ENCODE peak calls at places on chromosomes 6 and 20, in eight cellular contexts. N is HL-60, H is AG09319, R is body of pancreas, G is endodermal cell, B is left ventricle myocardium inferior, W is H9, O is AG10803. P is an unnamed sample.

GRCh38 chr6:79546186-79546585 is 9.0 kb upstream of the LCA5 start:
- DNase-seq in N (no peak), H (no peak), R (no peak), G (no peak), B (no peak), W (no peak), O (peak), P (no peak)

GRCh38 chr20:25277941-25278521 is 30.1 kb downstream of the PYGB start:
- DNase-seq in N (no peak), H (no peak), R (peak), G (no peak), B (peak), W (no peak), O (no peak), P (peak)

GRCh38 chr6:28683945-28684538 is 158.4 kb downstream of the GPX5 start:
- DNase-seq in N (no peak), H (peak), R (no peak), G (peak), B (no peak), W (peak), O (peak), P (no peak)

GRCh38 chr6:111552241-111552744 is 53.4 kb downstream of the TRAF3IP2 start:
- DNase-seq in N (no peak), H (peak), R (peak), G (peak), B (peak), W (peak), O (peak), P (no peak)

GRCh38 chr6:156762547-156762946 is 14.6 kb upstream of the ARID1B start:
- DNase-seq in N (no peak), H (no peak), R (no peak), G (no peak), B (no peak), W (no peak), O (no peak), P (no peak)

GRCh38 chr20:36663026-36663425 is 17.0 kb upstream of the SLA2 start:
- DNase-seq in N (peak), H (no peak), R (no peak), G (no peak), B (no peak), W (no peak), O (no peak), P (no peak)

GRCh38 chr20:57397004-57397692 is 6.0 kb downstream of the RBM38 start:
- DNase-seq in N (no peak), H (no peak), R (no peak), G (no peak), B (peak), W (no peak), O (no peak), P (no peak)

GRCh38 chr20:57124346-57124745 is 142.1 kb downstream of the BMP7 start:
- DNase-seq in N (no peak), H (no peak), R (no peak), G (no peak), B (no peak), W (no peak), O (no peak), P (no peak)

GRCh38 chr20:37919389-37920040 is 16.6 kb downstream of the VSTM2L start:
- DNase-seq in N (no peak), H (no peak), R (no peak), G (no peak), B (no peak), W (no peak), O (no peak), P (no peak)

GRCh38 chr20:3686867-3687321 is 5.1 kb upstream of the ADAM33 start:
- DNase-seq in N (no peak), H (peak), R (peak), G (no peak), B (peak), W (no peak), O (peak), P (no peak)

GRCh38 chr6:166168616-166169548 is 1.2 kb upstream of the TBXT start:
- DNase-seq in N (no peak), H (no peak), R (no peak), G (peak), B (no peak), W (no peak), O (no peak), P (no peak)

GRCh38 chr6:127022297-127022696 is 96.2 kb upstream of the RSPO3 start:
- DNase-seq in N (no peak), H (peak), R (peak), G (no peak), B (no peak), W (no peak), O (peak), P (no peak)

GRCh38 chr20:37758332-37758731 is 64.5 kb downstream of the CTNNBL1 start:
- DNase-seq in N (no peak), H (no peak), R (no peak), G (peak), B (peak), W (peak), O (no peak), P (no peak)

GRCh38 chr6:36443951-36444428 is 1.2 kb downstream of the KCTD20 start:
- DNase-seq in N (no peak), H (no peak), R (no peak), G (peak), B (no peak), W (peak), O (no peak), P (no peak)

GRCh38 chr20:1844723-1845523 is 50.3 kb upstream of the SIRPA start:
- DNase-seq in N (peak), H (peak), R (no peak), G (no peak), B (peak), W (no peak), O (peak), P (peak)

GRCh38 chr6:26258199-26258977 is 106.6 kb upstream of the BTN3A2 start:
- DNase-seq in N (no peak), H (no peak), R (no peak), G (no peak), B (no peak), W (no peak), O (no peak), P (no peak)
- TF ChIP-seq CTCF in N (no peak), H (no peak), R (no peak), G (peak), B (no peak), W (peak), O (peak), P (peak)

GRCh38 chr6:112560651-112561050 is 213.5 kb downstream of the RFPL4B start:
- DNase-seq in N (no peak), H (no peak), R (no peak), G (no peak), B (no peak), W (no peak), O (no peak), P (no peak)
- TF ChIP-seq CTCF in N (no peak), H (no peak), R (peak), G (peak), B (no peak), W (peak), O (no peak), P (no peak)

DNA sequence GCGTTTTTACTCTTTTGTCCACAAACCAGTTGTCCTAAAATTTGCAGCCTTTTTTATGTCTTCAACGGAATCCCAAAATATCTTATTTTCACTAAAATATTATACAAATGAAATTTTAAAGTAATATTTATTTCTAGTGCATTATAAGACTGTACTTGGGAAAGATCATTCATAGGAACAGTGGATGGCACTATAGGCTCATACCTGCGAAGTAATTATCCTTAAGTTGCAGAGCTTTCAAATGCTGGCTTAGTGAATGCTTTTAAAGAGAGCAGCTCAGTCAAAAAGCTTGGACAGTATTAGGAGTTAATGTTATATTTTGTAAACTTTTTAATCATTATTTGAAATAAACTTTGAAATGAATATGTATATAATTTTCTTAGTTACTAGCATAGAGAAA is 254.9 kb downstream of the CDKAL1 start:
- DNase-seq in N (no peak), H (peak), R (no peak), G (no peak), B (no peak), W (no peak), O (peak), P (no peak)
- TF ChIP-seq CTCF in N (no peak), H (peak), R (peak), G (peak), B (peak), W (peak), O (peak), P (no peak)

GRCh38 chr20:45322952-45323383 is 14.9 kb upstream of the MATN4 start:
- DNase-seq in N (peak), H (no peak), R (peak), G (no peak), B (peak), W (no peak), O (peak), P (peak)
- TF ChIP-seq CTCF in N (peak), H (no peak), R (peak), G (peak), B (peak), W (peak), O (peak), P (peak)

GRCh38 chr6:74073896-74074295 is 377.9 kb downstream of the CD109 start:
- DNase-seq in N (no peak), H (no peak), R (no peak), G (no peak), B (no peak), W (no peak), O (peak), P (no peak)
- TF ChIP-seq CTCF in N (no peak), H (no peak), R (no peak), G (no peak), B (no peak), W (no peak), O (no peak), P (no peak)

GRCh38 chr6:63441266-63441956 is 121.6 kb upstream of the LGSN start:
- DNase-seq in N (no peak), H (no peak), R (no peak), G (peak), B (no peak), W (peak), O (no peak), P (no peak)
- TF ChIP-seq CTCF in N (no peak), H (no peak), R (no peak), G (no peak), B (no peak), W (peak), O (no peak), P (no peak)

DNA sequence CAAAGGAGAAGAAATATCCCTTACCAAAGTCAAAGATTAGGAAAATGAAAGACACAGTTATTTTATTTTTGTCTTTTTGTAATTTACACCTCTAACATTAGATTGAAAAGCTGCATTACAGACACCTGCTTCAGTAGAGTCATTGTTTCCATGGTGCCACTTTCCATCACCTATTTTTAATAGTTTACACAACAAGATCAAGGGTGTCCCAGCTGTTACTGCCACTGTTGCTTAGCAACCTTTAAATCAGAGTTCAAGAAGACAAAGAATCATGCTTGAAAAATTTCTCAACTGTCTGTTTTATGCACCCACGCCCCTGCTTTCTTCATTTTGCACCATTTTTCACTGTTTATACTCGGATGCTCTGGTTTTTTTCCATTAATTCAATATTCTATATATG is 668.2 kb upstream of the GJE1 start:
- DNase-seq in N (no peak), H (no peak), R (no peak), G (no peak), B (no peak), W (no peak), O (peak), P (no peak)
- TF ChIP-seq CTCF in N (no peak), H (no peak), R (no peak), G (no peak), B (no peak), W (no peak), O (no peak), P (no peak)

GRCh38 chr6:25472314-25472713 is 179.7 kb upstream of the SCGN start:
- DNase-seq in N (no peak), H (no peak), R (no peak), G (no peak), B (no peak), W (no peak), O (no peak), P (no peak)
- TF ChIP-seq CTCF in N (no peak), H (no peak), R (no peak), G (peak), B (peak), W (peak), O (peak), P (peak)

GRCh38 chr6:1795923-1796322 is 186.2 kb downstream of the FOXC1 start:
- DNase-seq in N (no peak), H (no peak), R (no peak), G (no peak), B (no peak), W (no peak), O (no peak), P (no peak)

GRCh38 chr6:1798303-1798964 is 188.7 kb downstream of the FOXC1 start:
- DNase-seq in N (no peak), H (no peak), R (no peak), G (no peak), B (no peak), W (no peak), O (no peak), P (no peak)

GRCh38 chr6:1797801-1798200 is 188.1 kb downstream of the FOXC1 start:
- DNase-seq in N (no peak), H (no peak), R (no peak), G (no peak), B (no peak), W (no peak), O (peak), P (no peak)

GRCh38 chr6:1798965-1799325 is 189.2 kb downstream of the FOXC1 start:
- DNase-seq in N (no peak), H (no peak), R (peak), G (no peak), B (no peak), W (no peak), O (no peak), P (no peak)

DNA sequence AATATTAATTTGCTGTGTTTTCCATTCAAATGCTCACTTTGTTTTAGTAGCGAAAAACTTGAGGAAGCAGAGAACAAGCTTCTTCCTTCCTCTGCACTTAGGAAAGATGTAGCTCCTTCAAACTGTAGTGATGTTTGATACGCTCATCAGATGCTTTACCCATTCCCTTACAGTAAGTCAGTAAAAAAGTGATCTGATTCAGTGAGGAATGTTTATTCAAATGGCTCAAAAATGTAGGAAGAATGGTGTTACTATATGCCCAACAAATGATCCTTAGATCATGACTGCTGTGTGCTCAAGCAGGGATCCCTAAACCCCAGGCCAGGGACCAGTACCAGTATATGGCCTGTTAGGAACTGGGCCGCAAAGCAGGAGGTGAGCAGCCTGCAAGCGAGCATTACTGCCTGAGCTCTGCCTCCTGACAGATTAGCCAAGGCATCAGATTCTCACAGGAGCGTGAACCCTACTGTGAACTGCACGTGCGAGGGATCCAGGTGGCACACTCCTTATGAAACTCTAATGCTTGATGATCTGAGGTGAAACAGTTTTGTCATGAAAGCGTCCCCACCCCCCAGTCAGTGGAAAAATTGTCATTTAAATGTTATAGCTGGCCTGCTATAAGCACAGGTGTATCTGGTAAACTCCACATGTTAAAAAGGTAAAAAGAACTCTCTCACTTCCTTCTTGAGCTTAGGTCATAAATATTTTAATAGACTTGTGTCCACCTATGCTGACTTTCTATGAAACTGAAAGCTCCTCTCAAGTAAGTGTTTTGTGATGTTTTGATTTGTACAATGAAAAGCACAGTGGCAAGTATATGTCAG is 187.2 kb downstream of the FOXC1 start:
- DNase-seq in N (no peak), H (no peak), R (peak), G (no peak), B (no peak), W (no peak), O (peak), P (no peak)
- TF ChIP-seq CTCF in N (no peak), H (no peak), R (no peak), G (no peak), B (no peak), W (no peak), O (no peak), P (no peak)

P was measured in CD14-positive monocyte.